ENCODE peak calls at places on chromosomes 12 and 14, in eight cellular contexts. N is ovary, G is HFF-Myc, H is upper lobe of left lung, L is cardiac muscle cell, R is upper lobe of right lung, K is tibial nerve, T is AG09309. Z is an unnamed sample.
A peak's percentile ranks its signal among the peaks of the same experiment; 100 is the strongest.

GRCh38 chr14:89397569-89397968 is 19.5 kb downstream of the FOXN3 start:
- DNase-seq in L (no peak), G (no peak), R (no peak), T (no peak), K (no peak), H (no peak), N (no peak), Z (no peak)

GRCh38 chr12:98741615-98742265 is 96.7 kb downstream of the APAF1 start:
- DNase-seq in L (no peak), G (no peak), K (no peak), N (no peak), R (no peak), T (no peak), H (no peak), Z (no peak)

GRCh38 chr14:75310295-75311059 is 31.8 kb downstream of the FOS start:
- DNase-seq in H (peak; percentile 92), G (no peak), N (peak; percentile 94), R (peak; percentile 87), L (peak; percentile 97), T (no peak), K (peak; percentile 69), Z (no peak)

GRCh38 chr12:96502477-96502876 is 13.1 kb downstream of the CFAP54 start:
- DNase-seq in H (no peak), K (no peak), G (no peak), N (no peak), R (no peak), L (no peak), T (no peak), Z (no peak)

GRCh38 chr14:30158299-30158698 is 230.7 kb upstream of the PRKD1 start:
- DNase-seq in N (no peak), R (no peak), K (no peak), G (no peak), L (no peak), T (no peak), H (no peak), Z (no peak)

GRCh38 chr12:40760821-40761220 is 68.6 kb downstream of the CNTN1 start:
- DNase-seq in R (no peak), L (no peak), G (no peak), K (no peak), N (no peak), T (no peak), H (no peak), Z (no peak)

GRCh38 chr12:4742421-4742970 is 22.3 kb downstream of the GALNT8 start:
- DNase-seq in K (no peak), H (no peak), G (no peak), N (no peak), T (no peak), R (no peak), L (no peak), Z (no peak)

GRCh38 chr14:23115492-23115850 is 3.6 kb downstream of the CEBPE start:
- DNase-seq in G (no peak), H (no peak), T (no peak), R (no peak), L (no peak), K (no peak), N (no peak), Z (no peak)

GRCh38 chr14:104957146-104958113 is 20.7 kb downstream of the AHNAK2 start:
- DNase-seq in H (peak; percentile 52), G (no peak), N (peak; percentile 24), L (no peak), R (no peak), K (no peak), T (no peak), Z (no peak)

GRCh38 chr12:114403690-114404450 is 2.1 kb downstream of the TBX5 start:
- DNase-seq in L (peak; percentile 71), R (no peak), T (no peak), G (no peak), K (no peak), N (no peak), H (peak; percentile 78), Z (no peak)

GRCh38 chr12:49368240-49368600 is 958 bp downstream of the SPATS2 start:
- DNase-seq in T (no peak), K (no peak), R (no peak), L (no peak), N (no peak), H (no peak), G (no peak), Z (no peak)

GRCh38 chr12:49364989-49365388 is 2.3 kb upstream of the SPATS2 start:
- DNase-seq in R (no peak), K (peak; percentile 7), G (no peak), T (no peak), N (no peak), H (no peak), L (peak; percentile 85), Z (no peak)

GRCh38 chr12:49367381-49368239 is at the start of gene SPATS2:
- DNase-seq in R (peak; percentile 97), N (no peak), H (peak; percentile 99), T (no peak), L (peak; percentile 46), K (peak; percentile 86), G (no peak), Z (no peak)

GRCh38 chr12:49366652-49367380 is 446 bp upstream of the SPATS2 start:
- DNase-seq in N (peak; percentile 96), T (peak; percentile 61), K (peak; percentile 75), G (peak; percentile 68), R (peak; percentile 94), H (peak; percentile 97), L (peak; percentile 98), Z (no peak)

GRCh38 chr12:49365542-49365941 is 1.7 kb upstream of the SPATS2 start:
- DNase-seq in L (peak; percentile 59), T (no peak), N (no peak), K (no peak), R (no peak), G (no peak), H (no peak), Z (no peak)
- H3K4me3 ChIP-seq in L (no peak overlapping the region), T (peak overlapping the region; percentile 94), N (no peak overlapping the region), K (no peak overlapping the region), R (no peak overlapping the region), G (no peak overlapping the region), H (no peak overlapping the region), Z (peak overlapping the region; percentile 78)

DNA sequence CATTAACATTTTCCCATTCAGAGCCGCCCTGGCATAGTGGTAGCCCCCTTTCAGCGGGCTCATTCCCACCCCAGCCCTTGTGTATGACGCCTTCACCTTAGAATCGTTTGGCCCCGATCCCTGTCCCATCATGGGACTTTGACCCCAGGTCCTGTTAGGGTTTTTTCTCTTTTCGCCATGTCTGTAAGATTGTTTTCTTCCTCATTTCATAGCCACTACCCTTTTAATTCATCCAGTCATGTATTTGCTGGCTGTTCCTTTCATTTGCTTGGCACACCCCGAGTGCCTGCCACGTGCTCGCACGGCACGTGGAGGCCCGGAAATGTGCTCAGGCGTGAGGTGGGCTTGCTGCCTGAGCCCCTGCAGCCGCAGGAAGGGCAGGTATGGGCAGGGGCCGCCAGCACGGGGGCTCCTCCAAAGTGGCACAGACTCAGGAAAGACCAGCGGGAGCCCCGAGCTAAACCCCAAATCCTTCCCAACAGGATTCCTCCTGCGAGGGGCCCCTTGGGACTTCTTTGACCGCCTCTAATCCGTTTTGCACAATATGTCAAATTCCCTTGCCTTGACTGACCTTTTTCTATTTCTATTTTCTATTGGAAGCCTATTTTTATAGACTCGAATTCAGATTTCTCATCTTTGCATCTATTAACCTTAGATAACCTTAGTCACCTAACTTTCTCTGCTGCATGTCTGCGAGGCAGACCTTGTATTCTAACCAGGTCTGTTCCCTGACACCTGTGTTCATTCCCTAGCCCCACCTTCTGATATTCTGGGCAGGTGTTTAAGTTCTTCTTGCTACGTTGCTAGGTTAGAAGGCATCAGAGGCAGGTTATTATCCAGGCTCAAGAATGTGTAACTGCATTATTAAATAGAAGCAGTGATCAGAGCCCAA is 114.8 kb downstream of the EML1 start:
- DNase-seq in G (no peak), T (no peak), L (no peak), N (no peak), H (peak; percentile 68), K (no peak), R (no peak), Z (no peak)
- H3K4me3 ChIP-seq in G (no peak overlapping the region), T (no peak overlapping the region), L (no peak overlapping the region), N (no peak overlapping the region), H (no peak overlapping the region), K (no peak overlapping the region), R (no peak overlapping the region), Z (no peak overlapping the region)

GRCh38 chr14:99266181-99267178 is 5.5 kb downstream of the BCL11B start:
- DNase-seq in R (peak; percentile 85), N (peak; percentile 82), L (peak; percentile 80), T (peak; percentile 16), H (peak; percentile 93), K (peak; percentile 72), G (peak; percentile 17), Z (no peak)
- H3K4me3 ChIP-seq in R (peak overlapping the region; percentile 11), N (no peak overlapping the region), L (no peak overlapping the region), T (no peak overlapping the region), H (no peak overlapping the region), K (no peak overlapping the region), G (no peak overlapping the region), Z (no peak overlapping the region)

DNA sequence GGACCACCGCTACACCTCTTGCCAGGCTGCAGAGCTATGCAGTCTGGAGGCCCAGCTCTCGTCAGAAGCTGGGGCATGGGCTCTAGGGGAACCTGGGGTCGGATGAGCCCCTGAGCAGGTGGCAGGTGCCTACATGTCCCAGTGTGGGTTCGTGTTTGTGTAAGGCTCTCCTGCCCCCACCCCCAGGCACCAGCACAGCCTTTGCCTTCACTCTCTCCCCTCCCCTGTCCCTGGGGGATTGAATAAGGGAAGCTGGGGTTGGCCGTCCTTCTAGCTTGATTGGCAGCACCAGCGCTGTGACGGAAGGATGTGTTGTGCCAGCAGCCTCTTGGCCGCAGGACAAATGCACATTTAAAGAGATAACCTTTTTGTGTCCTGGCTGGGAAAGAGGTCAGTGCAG is 34.8 kb upstream of the TSPAN9 start:
- DNase-seq in H (no peak), N (no peak), L (no peak), R (no peak), T (no peak), G (no peak), K (no peak), Z (no peak)
- H3K4me3 ChIP-seq in H (no peak overlapping the region), N (no peak overlapping the region), L (no peak overlapping the region), R (no peak overlapping the region), T (no peak overlapping the region), G (no peak overlapping the region), K (no peak overlapping the region), Z (no peak overlapping the region)